ENCODE peak calls at places on chromosomes 6 and 20, in seven cellular contexts. A is HCT116, P is WTC11, L is HepG2, R is GM12878, E is H1, G is K562. U is an unnamed sample.

GRCh38 chr20:23879811-23880374 is 345 bp upstream of the CST5 start:
- DNase-seq in A (no peak), P (no peak), L (peak; percentile 82), R (no peak), E (no peak), G (no peak), U (no peak)

GRCh38 chr6:73732845-73733675 is 37.1 kb downstream of the CD109 start:
- DNase-seq in A (peak; percentile 49), P (peak; percentile 74), L (peak; percentile 53), R (peak; percentile 31), E (no peak), G (peak; percentile 73), U (peak; percentile 80)

GRCh38 chr6:159801935-159802334 is 1.9 kb downstream of the PNLDC1 start:
- DNase-seq in A (no peak), P (no peak), L (no peak), R (no peak), E (no peak), G (no peak), U (no peak)

GRCh38 chr6:43434441-43434840 is 7.1 kb downstream of the ABCC10 start:
- DNase-seq in A (no peak), P (no peak), L (no peak), R (no peak), E (no peak), G (no peak), U (no peak)

GRCh38 chr6:150380256-150380655 is 11.4 kb downstream of the IYD start:
- DNase-seq in A (no peak), P (no peak), L (no peak), R (no peak), E (no peak), G (no peak), U (no peak)

GRCh38 chr6:166809721-166810120 is 146.6 kb downstream of the RNASET2 start:
- DNase-seq in A (no peak), P (no peak), L (no peak), R (no peak), E (no peak), G (no peak), U (no peak)

GRCh38 chr20:47360489-47361267 is 4.2 kb upstream of the ZMYND8 start:
- DNase-seq in A (peak; percentile 60), P (peak; percentile 54), L (peak; percentile 90), R (no peak), E (no peak), G (peak; percentile 86), U (peak; percentile 55)

GRCh38 chr20:15561707-15562106 is 1011.5 kb downstream of the KIF16B start:
- DNase-seq in A (no peak), P (no peak), L (no peak), R (no peak), E (no peak), G (no peak), U (no peak)

GRCh38 chr6:163306000-163306399 is 108.5 kb upstream of the QKI start:
- DNase-seq in A (no peak), P (no peak), L (no peak), R (no peak), E (no peak), G (no peak), U (no peak)

GRCh38 chr6:73801652-73802268 is 105.8 kb downstream of the CD109 start:
- DNase-seq in A (no peak), P (no peak), L (no peak), R (no peak), E (no peak), G (no peak), U (no peak)

GRCh38 chr20:22556565-22557056 is 27.8 kb downstream of the FOXA2 start:
- DNase-seq in A (no peak), P (no peak), L (no peak), R (no peak), E (no peak), G (no peak), U (no peak)

GRCh38 chr6:82861121-82861520 is 204.5 kb downstream of the UBE3D start:
- DNase-seq in A (no peak), P (no peak), L (no peak), R (no peak), E (no peak), G (no peak), U (no peak)

DNA sequence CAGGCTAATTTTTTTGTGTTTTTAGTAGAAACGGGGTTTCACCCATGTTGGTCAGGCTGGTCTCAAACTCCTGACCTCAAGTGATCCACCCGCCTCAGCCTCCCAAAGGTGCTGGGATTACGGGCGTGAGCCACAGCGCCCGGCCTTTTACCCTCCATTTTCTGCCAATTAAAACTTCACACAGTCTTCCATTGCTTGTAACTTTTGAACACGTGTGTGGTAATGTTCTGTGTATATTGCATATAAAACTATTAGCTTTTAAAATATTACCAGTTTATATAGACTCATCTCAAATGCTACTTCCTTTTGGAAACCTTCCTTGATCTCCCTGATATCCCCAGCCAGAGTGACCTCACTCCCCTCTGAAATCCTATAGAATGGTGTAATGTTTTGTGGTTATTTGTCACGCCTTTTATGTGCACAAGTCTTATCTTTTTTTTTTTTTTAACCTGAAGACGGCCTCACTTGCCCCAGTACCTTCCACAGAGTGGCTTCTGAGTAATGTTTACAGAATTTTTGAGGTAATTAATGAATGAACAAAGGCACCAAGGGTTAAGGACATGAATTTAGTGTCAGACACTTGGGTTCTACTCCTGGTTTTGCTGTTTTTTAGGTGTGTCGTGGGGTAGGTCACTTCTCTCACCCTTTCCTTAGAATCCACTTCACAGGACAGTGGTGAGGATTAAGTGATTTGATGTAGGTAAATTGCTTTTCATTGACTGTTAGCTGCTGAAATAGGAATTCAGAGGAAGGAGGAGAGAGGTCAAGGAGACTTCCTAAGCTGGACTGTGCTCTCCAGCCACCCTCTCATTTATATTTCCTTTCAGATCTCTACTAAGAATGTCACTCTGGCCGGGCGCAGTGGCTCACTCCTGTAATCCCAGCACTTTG is 11.2 kb upstream of the MMP24 start:
- DNase-seq in A (no peak), P (no peak), L (peak; percentile 61), R (no peak), E (no peak), G (no peak), U (no peak)
- TF ChIP-seq SP1 in A (no peak), P (no peak), L (no peak), R (no peak), E (no peak), G (no peak), U (no peak)

DNA sequence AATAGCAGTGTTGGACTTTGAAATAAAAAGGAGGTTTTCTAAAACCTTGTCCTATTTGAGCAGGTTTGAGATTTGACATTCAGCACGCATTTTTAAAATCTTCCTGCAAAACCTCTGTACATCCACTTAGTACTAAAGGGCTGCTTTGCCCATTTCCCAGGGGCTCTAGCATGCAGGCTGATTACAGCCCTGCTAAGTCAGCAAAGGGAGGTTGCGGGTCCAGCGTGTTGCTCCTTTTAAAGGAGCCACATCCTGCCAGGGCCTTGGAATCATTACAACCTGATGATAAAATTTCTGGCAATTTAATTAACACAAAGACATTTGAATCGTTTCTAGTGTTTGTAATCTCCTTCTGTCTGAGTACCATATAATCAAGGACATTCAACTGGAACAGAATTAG is 455.1 kb upstream of the CITED2 start:
- DNase-seq in A (no peak), P (no peak), L (no peak), R (no peak), E (no peak), G (no peak), U (no peak)
- TF ChIP-seq SP1 in A (no peak), P (no peak), L (no peak), R (no peak), E (no peak), G (no peak), U (no peak)

GRCh38 chr6:114382401-114382800 is 39.6 kb upstream of the HS3ST5 start:
- DNase-seq in A (no peak), P (no peak), L (no peak), R (no peak), E (no peak), G (no peak), U (no peak)
- TF ChIP-seq SP1 in A (no peak), P (no peak), L (no peak), R (no peak), E (no peak), G (no peak), U (no peak)

DNA sequence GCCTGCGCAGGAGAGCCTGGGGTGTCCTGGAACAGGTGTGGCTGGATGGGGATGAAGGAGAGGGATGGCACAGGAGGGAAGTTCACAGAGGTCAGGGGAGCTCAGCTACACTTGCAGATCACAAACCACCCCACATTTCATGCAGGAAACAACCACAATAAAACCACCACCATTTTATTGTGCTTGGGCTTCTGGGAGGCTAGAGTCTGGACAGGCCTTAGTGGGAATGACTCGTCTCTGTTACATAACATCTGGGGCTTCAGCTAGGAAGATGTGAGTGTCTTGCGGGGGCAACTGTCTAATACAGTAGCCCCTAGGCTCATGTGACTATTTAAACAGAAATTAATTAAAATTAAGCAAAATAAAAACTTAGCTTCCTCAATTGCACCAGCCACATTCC is 33.4 kb downstream of the SNX5 start:
- DNase-seq in A (no peak), P (no peak), L (no peak), R (no peak), E (no peak), G (no peak), U (no peak)
- TF ChIP-seq SP1 in A (no peak), P (no peak), L (no peak), R (no peak), E (no peak), G (no peak), U (no peak)

GRCh38 chr6:16759181-16759645 is 2.0 kb downstream of the ATXN1 start:
- DNase-seq in A (no peak), P (no peak), L (no peak), R (no peak), E (no peak), G (no peak), U (no peak)
- TF ChIP-seq SP1 in A (no peak), P (no peak), L (no peak), R (no peak), E (no peak), G (no peak), U (no peak)

U was measured in HEK293T.